ENCODE peak calls at places on chromosomes 1 and 21, in eight cellular contexts. One of them, this sample, is unnamed.

GRCh38 chr1:7921766-7922165 is 18.9 kb downstream of the TNFRSF9 start:
- DNase-seq in A673: no peak
- DNase-seq in BJ: no peak
- DNase-seq in OCI-LY7: no peak
- DNase-seq in mammary epithelial cell: no peak
- DNase-seq in fibroblast of mammary gland: peak
- DNase-seq in astrocyte: peak
- DNase-seq in tibial nerve: no peak
- DNase-seq in this sample: peak

GRCh38 chr1:75967719-75968118 is 35.5 kb upstream of the ASB17 start:
- DNase-seq in A673: no peak
- DNase-seq in BJ: no peak
- DNase-seq in OCI-LY7: no peak
- DNase-seq in mammary epithelial cell: no peak
- DNase-seq in fibroblast of mammary gland: no peak
- DNase-seq in astrocyte: no peak
- DNase-seq in tibial nerve: no peak
- DNase-seq in this sample: no peak

GRCh38 chr1:196590012-196590708 is 18.1 kb downstream of the KCNT2 start:
- DNase-seq in A673: no peak
- DNase-seq in BJ: no peak
- DNase-seq in OCI-LY7: no peak
- DNase-seq in mammary epithelial cell: no peak
- DNase-seq in fibroblast of mammary gland: no peak
- DNase-seq in astrocyte: no peak
- DNase-seq in tibial nerve: no peak
- DNase-seq in this sample: no peak

GRCh38 chr1:31007462-31007991 is 58.0 kb downstream of the PUM1 start:
- DNase-seq in A673: peak
- DNase-seq in BJ: peak
- DNase-seq in OCI-LY7: no peak
- DNase-seq in mammary epithelial cell: peak
- DNase-seq in fibroblast of mammary gland: peak
- DNase-seq in astrocyte: peak
- DNase-seq in tibial nerve: no peak
- DNase-seq in this sample: peak

GRCh38 chr21:45982758-45983731 is 1.5 kb downstream of the COL6A1 start:
- DNase-seq in A673: no peak
- DNase-seq in BJ: no peak
- DNase-seq in OCI-LY7: no peak
- DNase-seq in mammary epithelial cell: no peak
- DNase-seq in fibroblast of mammary gland: no peak
- DNase-seq in astrocyte: no peak
- DNase-seq in tibial nerve: no peak
- DNase-seq in this sample: no peak

GRCh38 chr1:90671251-90671650 is 45.9 kb downstream of the BARHL2 start:
- DNase-seq in A673: no peak
- DNase-seq in BJ: no peak
- DNase-seq in OCI-LY7: no peak
- DNase-seq in mammary epithelial cell: no peak
- DNase-seq in fibroblast of mammary gland: no peak
- DNase-seq in astrocyte: no peak
- DNase-seq in tibial nerve: no peak
- DNase-seq in this sample: no peak

GRCh38 chr1:175174702-175175102 is 17.9 kb downstream of the KIAA0040 start:
- DNase-seq in A673: no peak
- DNase-seq in BJ: no peak
- DNase-seq in OCI-LY7: no peak
- DNase-seq in mammary epithelial cell: no peak
- DNase-seq in fibroblast of mammary gland: no peak
- DNase-seq in astrocyte: no peak
- DNase-seq in tibial nerve: no peak
- DNase-seq in this sample: no peak

GRCh38 chr21:28885853-28886177 is 106.9 kb downstream of the LTN1 start:
- DNase-seq in A673: no peak
- DNase-seq in BJ: peak
- DNase-seq in OCI-LY7: no peak
- DNase-seq in mammary epithelial cell: no peak
- DNase-seq in fibroblast of mammary gland: peak
- DNase-seq in astrocyte: no peak
- DNase-seq in tibial nerve: peak
- DNase-seq in this sample: peak

GRCh38 chr1:1170215-1170890 is 3.3 kb upstream of the TTLL10 start:
- DNase-seq in A673: peak
- DNase-seq in BJ: no peak
- DNase-seq in OCI-LY7: no peak
- DNase-seq in mammary epithelial cell: no peak
- DNase-seq in fibroblast of mammary gland: no peak
- DNase-seq in astrocyte: no peak
- DNase-seq in tibial nerve: no peak
- DNase-seq in this sample: no peak

GRCh38 chr1:159999204-159999603 is 32.6 kb downstream of the PIGM start:
- DNase-seq in A673: no peak
- DNase-seq in BJ: no peak
- DNase-seq in OCI-LY7: no peak
- DNase-seq in mammary epithelial cell: no peak
- DNase-seq in fibroblast of mammary gland: peak
- DNase-seq in astrocyte: peak
- DNase-seq in tibial nerve: no peak
- DNase-seq in this sample: no peak

GRCh38 chr1:221728037-221728505 is 13.8 kb downstream of the DUSP10 start:
- DNase-seq in A673: no peak
- DNase-seq in BJ: no peak
- DNase-seq in OCI-LY7: no peak
- DNase-seq in mammary epithelial cell: no peak
- DNase-seq in fibroblast of mammary gland: no peak
- DNase-seq in astrocyte: no peak
- DNase-seq in tibial nerve: no peak
- DNase-seq in this sample: no peak

GRCh38 chr1:60255565-60255964 is 182.0 kb upstream of the C1orf87 start:
- DNase-seq in A673: no peak
- DNase-seq in BJ: no peak
- DNase-seq in OCI-LY7: no peak
- DNase-seq in mammary epithelial cell: peak
- DNase-seq in fibroblast of mammary gland: peak
- DNase-seq in astrocyte: peak
- DNase-seq in tibial nerve: no peak
- DNase-seq in this sample: no peak

GRCh38 chr1:1627842-1628655 is 3.9 kb upstream of the MMP23B start:
- DNase-seq in A673: no peak
- DNase-seq in BJ: no peak
- DNase-seq in OCI-LY7: peak
- DNase-seq in mammary epithelial cell: no peak
- DNase-seq in fibroblast of mammary gland: no peak
- DNase-seq in astrocyte: no peak
- DNase-seq in tibial nerve: no peak
- DNase-seq in this sample: no peak

GRCh38 chr1:228734881-228735801 is at the start of gene RHOU:
- DNase-seq in A673: peak
- DNase-seq in BJ: no peak
- DNase-seq in OCI-LY7: no peak
- DNase-seq in mammary epithelial cell: peak
- DNase-seq in fibroblast of mammary gland: peak
- DNase-seq in astrocyte: peak
- DNase-seq in tibial nerve: peak
- DNase-seq in this sample: no peak

GRCh38 chr1:223228201-223228600 is 85.2 kb upstream of the TLR5 start:
- DNase-seq in A673: no peak
- DNase-seq in BJ: no peak
- DNase-seq in OCI-LY7: no peak
- DNase-seq in mammary epithelial cell: no peak
- DNase-seq in fibroblast of mammary gland: no peak
- DNase-seq in astrocyte: no peak
- DNase-seq in tibial nerve: no peak
- DNase-seq in this sample: no peak

DNA sequence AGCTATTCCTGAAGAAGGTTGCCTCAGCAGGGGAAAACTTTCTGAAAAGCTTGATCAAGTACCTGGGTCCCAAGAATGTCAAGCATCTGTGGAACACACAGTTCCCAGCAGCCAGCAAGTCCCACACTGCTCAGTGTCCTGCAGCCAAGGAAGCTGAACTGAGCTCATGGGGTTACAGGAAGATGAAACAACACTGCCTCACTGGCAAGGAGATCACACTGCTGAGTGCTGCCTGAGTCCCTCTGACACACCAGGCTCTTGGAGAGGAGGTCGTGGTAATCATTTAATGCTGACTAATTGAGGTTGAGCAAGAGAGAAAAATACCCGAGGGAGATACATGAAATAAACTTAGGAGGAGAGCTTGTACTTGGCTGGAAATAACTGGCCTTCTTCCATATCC is 75.2 kb downstream of the MPZL1 start:
- DNase-seq in A673: peak
- DNase-seq in BJ: peak
- DNase-seq in OCI-LY7: peak
- DNase-seq in mammary epithelial cell: peak
- DNase-seq in fibroblast of mammary gland: peak
- DNase-seq in astrocyte: peak
- DNase-seq in tibial nerve: peak
- DNase-seq in this sample: peak
- H3K4me3 ChIP-seq in A673: no peak
- H3K4me3 ChIP-seq in BJ: no peak
- H3K4me3 ChIP-seq in OCI-LY7: no peak
- H3K4me3 ChIP-seq in mammary epithelial cell: no peak
- H3K4me3 ChIP-seq in fibroblast of mammary gland: no peak
- H3K4me3 ChIP-seq in astrocyte: no peak
- H3K4me3 ChIP-seq in tibial nerve: no peak
- H3K4me3 ChIP-seq in this sample: no peak

GRCh38 chr1:40784141-40784770 is 669 bp downstream of the KCNQ4 start:
- DNase-seq in A673: no peak
- DNase-seq in BJ: no peak
- DNase-seq in OCI-LY7: no peak
- DNase-seq in mammary epithelial cell: no peak
- DNase-seq in fibroblast of mammary gland: no peak
- DNase-seq in astrocyte: no peak
- DNase-seq in tibial nerve: no peak
- DNase-seq in this sample: no peak

GRCh38 chr1:40780678-40781613 is 2.6 kb upstream of the KCNQ4 start:
- DNase-seq in A673: no peak
- DNase-seq in BJ: no peak
- DNase-seq in OCI-LY7: no peak
- DNase-seq in mammary epithelial cell: peak
- DNase-seq in fibroblast of mammary gland: no peak
- DNase-seq in astrocyte: no peak
- DNase-seq in tibial nerve: no peak
- DNase-seq in this sample: no peak

GRCh38 chr1:40781614-40781971 is 2.0 kb upstream of the KCNQ4 start:
- DNase-seq in A673: no peak
- DNase-seq in BJ: no peak
- DNase-seq in OCI-LY7: no peak
- DNase-seq in mammary epithelial cell: no peak
- DNase-seq in fibroblast of mammary gland: no peak
- DNase-seq in astrocyte: no peak
- DNase-seq in tibial nerve: no peak
- DNase-seq in this sample: no peak

GRCh38 chr1:40783001-40783905 is at the start of gene KCNQ4:
- DNase-seq in A673: peak
- DNase-seq in BJ: no peak
- DNase-seq in OCI-LY7: no peak
- DNase-seq in mammary epithelial cell: no peak
- DNase-seq in fibroblast of mammary gland: no peak
- DNase-seq in astrocyte: no peak
- DNase-seq in tibial nerve: peak
- DNase-seq in this sample: no peak

GRCh38 chr1:40782371-40782956 is 1.1 kb upstream of the KCNQ4 start:
- DNase-seq in A673: no peak
- DNase-seq in BJ: no peak
- DNase-seq in OCI-LY7: no peak
- DNase-seq in mammary epithelial cell: no peak
- DNase-seq in fibroblast of mammary gland: no peak
- DNase-seq in astrocyte: no peak
- DNase-seq in tibial nerve: no peak
- DNase-seq in this sample: no peak
- TF ChIP-seq CTCF in A673: no peak
- TF ChIP-seq CTCF in BJ: peak
- TF ChIP-seq CTCF in OCI-LY7: peak
- TF ChIP-seq CTCF in mammary epithelial cell: no peak
- TF ChIP-seq CTCF in fibroblast of mammary gland: peak
- TF ChIP-seq CTCF in astrocyte: no peak
- TF ChIP-seq CTCF in tibial nerve: no peak
- TF ChIP-seq CTCF in this sample: peak

GRCh38 chr1:248471154-248471553 is 2.0 kb upstream of the OR2T3 start:
- DNase-seq in A673: no peak
- DNase-seq in BJ: no peak
- DNase-seq in OCI-LY7: no peak
- DNase-seq in mammary epithelial cell: no peak
- DNase-seq in fibroblast of mammary gland: no peak
- DNase-seq in astrocyte: no peak
- DNase-seq in tibial nerve: no peak
- DNase-seq in this sample: no peak
- H3K4me3 ChIP-seq in A673: no peak
- H3K4me3 ChIP-seq in BJ: no peak
- H3K4me3 ChIP-seq in OCI-LY7: no peak
- H3K4me3 ChIP-seq in mammary epithelial cell: no peak
- H3K4me3 ChIP-seq in fibroblast of mammary gland: no peak
- H3K4me3 ChIP-seq in astrocyte: no peak
- H3K4me3 ChIP-seq in tibial nerve: no peak
- H3K4me3 ChIP-seq in this sample: no peak

GRCh38 chr1:43704838-43705237 is 2.5 kb upstream of the ST3GAL3 start:
- DNase-seq in A673: peak
- DNase-seq in BJ: no peak
- DNase-seq in OCI-LY7: peak
- DNase-seq in mammary epithelial cell: peak
- DNase-seq in fibroblast of mammary gland: peak
- DNase-seq in astrocyte: peak
- DNase-seq in tibial nerve: no peak
- DNase-seq in this sample: no peak
- TF ChIP-seq CTCF in A673: peak
- TF ChIP-seq CTCF in BJ: no peak
- TF ChIP-seq CTCF in OCI-LY7: peak
- TF ChIP-seq CTCF in mammary epithelial cell: peak
- TF ChIP-seq CTCF in fibroblast of mammary gland: peak
- TF ChIP-seq CTCF in astrocyte: peak
- TF ChIP-seq CTCF in tibial nerve: no peak
- TF ChIP-seq CTCF in this sample: peak

GRCh38 chr1:58780586-58781452 is 3.0 kb downstream of the JUN start:
- DNase-seq in A673: no peak
- DNase-seq in BJ: no peak
- DNase-seq in OCI-LY7: no peak
- DNase-seq in mammary epithelial cell: peak
- DNase-seq in fibroblast of mammary gland: no peak
- DNase-seq in astrocyte: peak
- DNase-seq in tibial nerve: peak
- DNase-seq in this sample: no peak
- H3K4me3 ChIP-seq in A673: peak
- H3K4me3 ChIP-seq in BJ: peak
- H3K4me3 ChIP-seq in OCI-LY7: no peak
- H3K4me3 ChIP-seq in mammary epithelial cell: peak
- H3K4me3 ChIP-seq in fibroblast of mammary gland: peak
- H3K4me3 ChIP-seq in astrocyte: peak
- H3K4me3 ChIP-seq in tibial nerve: peak
- H3K4me3 ChIP-seq in this sample: peak

GRCh38 chr1:36023098-36023769 is 60.7 kb upstream of the TEKT2 start:
- DNase-seq in A673: no peak
- DNase-seq in BJ: no peak
- DNase-seq in OCI-LY7: peak
- DNase-seq in mammary epithelial cell: no peak
- DNase-seq in fibroblast of mammary gland: no peak
- DNase-seq in astrocyte: no peak
- DNase-seq in tibial nerve: no peak
- DNase-seq in this sample: no peak

GRCh38 chr1:36027766-36028165 is 56.1 kb upstream of the TEKT2 start:
- DNase-seq in A673: no peak
- DNase-seq in BJ: no peak
- DNase-seq in OCI-LY7: no peak
- DNase-seq in mammary epithelial cell: no peak
- DNase-seq in fibroblast of mammary gland: no peak
- DNase-seq in astrocyte: no peak
- DNase-seq in tibial nerve: no peak
- DNase-seq in this sample: no peak

GRCh38 chr1:36024761-36025303 is 59.1 kb upstream of the TEKT2 start:
- DNase-seq in A673: no peak
- DNase-seq in BJ: no peak
- DNase-seq in OCI-LY7: no peak
- DNase-seq in mammary epithelial cell: no peak
- DNase-seq in fibroblast of mammary gland: no peak
- DNase-seq in astrocyte: no peak
- DNase-seq in tibial nerve: no peak
- DNase-seq in this sample: no peak
- TF ChIP-seq CTCF in A673: no peak
- TF ChIP-seq CTCF in BJ: no peak
- TF ChIP-seq CTCF in OCI-LY7: no peak
- TF ChIP-seq CTCF in mammary epithelial cell: no peak
- TF ChIP-seq CTCF in fibroblast of mammary gland: no peak
- TF ChIP-seq CTCF in astrocyte: no peak
- TF ChIP-seq CTCF in tibial nerve: no peak
- TF ChIP-seq CTCF in this sample: no peak